ENCODE peak calls at places on chromosomes 13 and 19, in nine cellular contexts. A, M, W, B, C, L, R, V and J are unnamed samples.
A peak's percentile ranks its signal among the peaks of the same experiment; 100 is the strongest.

GRCh38 chr13:29140277-29140676 is 320.1 kb downstream of the MTUS2 start:
- DNase-seq in C (peak; percentile 39), A (no peak), W (no peak), M (peak; percentile 11), R (peak; percentile 46), V (no peak), B (no peak), L (no peak), J (no peak)

GRCh38 chr13:46265292-46265691 is 53.6 kb downstream of the LRRC63 start:
- DNase-seq in R (no peak), W (no peak), L (no peak), C (no peak), A (no peak), B (no peak), V (no peak), M (no peak), J (no peak)

GRCh38 chr13:98144501-98145350 is 1.8 kb downstream of the FARP1 start:
- DNase-seq in V (no peak), C (peak; percentile 71), R (no peak), L (peak; percentile 20), W (no peak), M (peak; percentile 24), B (no peak), A (peak; percentile 52), J (no peak)

GRCh38 chr19:18477974-18478373 is 40.0 kb upstream of the ISYNA1 start:
- DNase-seq in C (no peak), W (no peak), A (no peak), L (no peak), R (no peak), M (no peak), V (no peak), B (no peak), J (no peak)

GRCh38 chr13:23504188-23504587 is 66.0 kb upstream of the TNFRSF19 start:
- DNase-seq in C (no peak), V (peak; percentile 19), A (no peak), B (no peak), W (no peak), L (no peak), M (no peak), R (no peak), J (no peak)

GRCh38 chr13:25059166-25059565 is 36.8 kb upstream of the PABPC3 start:
- DNase-seq in W (no peak), M (no peak), C (no peak), L (no peak), V (no peak), A (no peak), B (no peak), R (no peak), J (no peak)

GRCh38 chr19:48629599-48630288 is 7.4 kb downstream of the DBP start:
- DNase-seq in R (peak; percentile 75), L (no peak), M (no peak), B (peak; percentile 27), A (peak; percentile 97), W (peak; percentile 48), C (no peak), V (peak; percentile 56), J (no peak)

GRCh38 chr13:20924758-20925394 is 22.3 kb upstream of the XPO4 start:
- DNase-seq in B (peak; percentile 67), R (peak; percentile 70), L (peak; percentile 79), V (peak; percentile 86), C (peak; percentile 90), M (peak; percentile 43), W (peak; percentile 82), A (peak; percentile 87), J (peak; percentile 56)

GRCh38 chr13:33544308-33544707 is 258.8 kb upstream of the STARD13 start:
- DNase-seq in B (no peak), C (no peak), V (no peak), A (no peak), L (no peak), W (no peak), R (no peak), M (no peak), J (no peak)

GRCh38 chr19:7748756-7749155 is 1.4 kb upstream of the CD209 start:
- DNase-seq in C (peak; percentile 38), V (no peak), B (no peak), R (no peak), A (peak; percentile 62), W (no peak), L (no peak), M (peak; percentile 55), J (no peak)

GRCh38 chr13:112851107-112852046 is 117.6 kb upstream of the MCF2L start:
- DNase-seq in V (no peak), L (no peak), A (no peak), C (no peak), R (no peak), W (no peak), B (no peak), M (peak; percentile 8), J (no peak)

DNA sequence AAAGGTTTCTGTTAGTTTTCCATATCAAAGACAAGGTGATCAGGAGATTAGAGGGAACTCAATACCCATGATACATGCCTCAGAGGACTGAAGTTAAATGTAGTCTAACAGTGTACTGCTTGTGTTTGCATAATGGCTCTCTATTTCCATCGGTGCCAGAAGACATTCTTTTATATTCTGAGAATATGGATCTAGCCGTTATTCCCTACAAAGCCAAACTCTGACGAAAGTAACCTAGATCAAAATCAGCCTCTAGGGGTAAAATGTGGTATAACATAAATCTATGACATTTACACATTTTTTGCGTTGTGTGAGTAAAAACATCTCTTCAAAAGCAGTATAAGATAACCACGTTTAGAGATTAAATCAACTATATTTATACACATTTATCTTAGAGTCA is 2232.7 kb downstream of the PCDH9 start:
- DNase-seq in C (no peak), M (no peak), R (no peak), W (no peak), V (no peak), B (no peak), L (no peak), A (no peak), J (no peak)
- TF ChIP-seq CTCF in C (no peak), M (no peak), R (no peak), W (no peak), V (no peak), B (no peak), L (no peak), A (no peak), J (no peak)

DNA sequence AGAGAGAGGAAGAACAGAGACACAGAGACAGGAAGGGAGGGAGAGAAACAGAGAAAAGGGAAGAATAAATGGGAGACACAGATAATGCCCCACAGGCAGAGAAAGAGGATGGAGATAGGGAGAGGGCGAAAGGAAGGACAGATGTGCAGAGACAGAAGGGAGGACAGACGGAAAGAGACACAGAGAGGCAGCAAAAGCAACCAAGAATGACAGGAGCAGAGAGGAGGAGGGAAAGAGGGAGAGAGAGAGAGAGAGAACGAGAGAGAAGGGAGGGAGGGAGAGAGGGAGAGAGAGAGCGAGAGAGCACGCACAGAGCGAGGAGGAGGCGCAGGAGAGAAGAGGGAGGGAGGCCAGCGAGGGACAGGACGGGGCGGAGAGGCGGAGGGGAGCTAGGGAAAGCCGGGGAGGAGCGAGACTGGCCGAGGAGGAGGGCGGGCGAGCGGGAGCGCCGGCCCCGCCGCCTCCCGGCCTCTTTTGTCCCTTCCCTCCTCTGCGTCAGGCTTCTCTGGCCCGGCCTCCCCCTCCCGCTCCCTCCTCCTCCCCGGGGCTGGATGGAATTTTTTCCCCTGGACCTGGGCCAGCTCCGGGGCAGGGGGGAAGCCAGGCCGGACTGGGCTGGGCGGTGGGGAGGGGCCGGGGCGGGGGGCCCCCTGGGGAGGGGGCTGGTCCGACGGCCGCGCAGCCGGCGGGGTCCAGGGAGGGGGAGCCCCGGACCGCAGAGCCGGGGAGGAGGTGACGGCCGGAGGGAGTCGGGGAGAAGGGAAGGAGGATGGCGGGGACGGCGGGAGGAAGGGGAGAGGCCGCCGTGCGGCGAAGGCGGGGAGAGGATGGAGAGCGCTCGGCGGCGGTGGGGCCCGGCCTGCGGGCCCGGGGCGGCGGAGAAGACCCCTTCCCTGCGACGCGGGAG is 4.2 kb upstream of the SPACA6 start:
- DNase-seq in A (peak; percentile 81), C (peak; percentile 97), L (peak; percentile 80), W (peak; percentile 87), B (no peak), R (peak; percentile 96), M (peak; percentile 86), V (peak; percentile 88), J (peak; percentile 54)
- TF ChIP-seq CTCF in A (no peak), C (no peak), L (peak; percentile 43), W (no peak), B (no peak), R (no peak), M (no peak), V (peak; percentile 3), J (no peak)

DNA sequence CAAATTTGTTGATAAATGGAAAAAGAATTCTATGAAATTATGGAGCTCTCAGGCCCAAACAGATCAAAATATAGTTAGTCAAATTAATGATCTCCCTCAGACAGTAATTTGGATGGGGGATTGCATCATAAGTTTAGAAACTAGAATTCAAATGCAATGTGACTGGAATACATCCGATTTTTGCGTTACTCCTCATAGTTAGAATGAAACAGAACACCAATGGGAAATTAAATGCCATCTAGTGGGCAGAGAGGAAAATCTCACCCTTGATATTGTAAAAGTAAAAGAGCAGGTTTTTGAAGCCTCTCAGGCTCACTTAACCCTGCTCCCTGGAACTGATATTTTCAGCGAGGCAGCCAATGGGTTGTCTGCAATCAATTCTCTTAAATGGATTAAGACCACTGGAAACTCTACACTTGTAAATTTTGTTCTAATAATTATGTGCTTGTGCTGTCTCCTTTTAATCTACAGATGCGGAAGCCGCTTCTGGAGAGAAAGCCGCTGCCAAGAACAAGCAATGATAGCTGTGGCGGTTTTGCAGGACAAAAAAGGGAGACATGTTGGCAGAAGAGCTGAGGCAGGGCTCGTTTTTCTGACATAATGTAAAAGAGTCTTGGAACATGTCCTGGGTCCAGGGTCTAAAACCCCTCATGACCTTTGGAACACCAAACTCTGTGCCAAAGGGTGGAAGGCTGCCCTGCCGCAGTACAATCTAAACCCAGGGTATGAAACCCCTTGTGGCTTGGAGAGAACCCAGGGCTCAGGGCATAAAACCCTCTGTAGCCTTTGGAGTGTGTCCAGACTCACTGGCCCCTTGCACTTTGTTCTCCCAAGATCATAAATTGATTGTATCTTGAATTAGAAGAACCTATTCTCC is 12.9 kb downstream of the ZNF417 start:
- DNase-seq in L (no peak), A (no peak), W (peak; percentile 12), B (no peak), M (peak; percentile 39), R (no peak), C (peak; percentile 69), V (no peak), J (no peak)
- TF ChIP-seq CTCF in L (peak; percentile 36), A (peak; percentile 39), W (peak; percentile 31), B (peak; percentile 52), M (peak; percentile 71), R (peak; percentile 48), C (peak; percentile 48), V (peak; percentile 39), J (peak; percentile 41)

GRCh38 chr13:48066310-48066989 is 28.5 kb downstream of the MED4 start:
- DNase-seq in R (no peak), L (no peak), B (peak; percentile 32), C (peak; percentile 46), W (peak; percentile 26), V (no peak), M (peak; percentile 66), A (no peak), J (no peak)

GRCh38 chr13:48070942-48071341 is 24.0 kb downstream of the MED4 start:
- DNase-seq in B (no peak), V (no peak), A (no peak), M (no peak), L (no peak), C (no peak), W (no peak), R (no peak), J (no peak)

GRCh38 chr13:48068952-48069351 is 26.0 kb downstream of the MED4 start:
- DNase-seq in A (no peak), L (no peak), W (no peak), B (no peak), M (no peak), R (no peak), C (no peak), V (no peak), J (no peak)

GRCh38 chr13:48069573-48069972 is 25.3 kb downstream of the MED4 start:
- DNase-seq in M (no peak), W (no peak), C (no peak), L (no peak), R (no peak), A (no peak), V (no peak), B (no peak), J (no peak)

GRCh38 chr13:48068036-48068435 is 26.9 kb downstream of the MED4 start:
- DNase-seq in A (no peak), V (no peak), R (no peak), C (no peak), W (no peak), M (no peak), L (no peak), B (no peak), J (no peak)
- TF ChIP-seq CTCF in A (no peak), V (peak; percentile 14), R (no peak), C (no peak), W (no peak), M (peak; percentile 20), L (no peak), B (no peak), J (no peak)